ENCODE peak calls at places on chromosomes 5 and 9, in five cellular contexts. One of them, this sample, is unnamed.

GRCh38 chr5:32278403-32278802 is 34.3 kb downstream of the MTMR12 start:
- DNase-seq in fibroblast of mammary gland: peak; percentile 60
- DNase-seq in BJ: no peak
- DNase-seq in GM23338: no peak
- DNase-seq in left lung: no peak
- DNase-seq in this sample: peak; percentile 65

GRCh38 chr9:128216781-128217553 is 13.8 kb downstream of the DNM1 start:
- DNase-seq in GM23338: no peak
- DNase-seq in BJ: no peak
- DNase-seq in fibroblast of mammary gland: no peak
- DNase-seq in left lung: no peak
- DNase-seq in this sample: no peak

GRCh38 chr9:82020341-82020740 is 31.8 kb downstream of the SPATA31D1 start:
- DNase-seq in GM23338: no peak
- DNase-seq in fibroblast of mammary gland: peak; percentile 11
- DNase-seq in left lung: no peak
- DNase-seq in BJ: no peak
- DNase-seq in this sample: no peak

GRCh38 chr5:138111937-138112336 is 27.3 kb downstream of the NME5 start:
- DNase-seq in GM23338: no peak
- DNase-seq in fibroblast of mammary gland: no peak
- DNase-seq in BJ: peak; percentile 18
- DNase-seq in left lung: no peak
- DNase-seq in this sample: no peak

GRCh38 chr9:126491256-126491879 is 122.4 kb upstream of the LMX1B start:
- DNase-seq in BJ: no peak
- DNase-seq in GM23338: peak; percentile 78
- DNase-seq in fibroblast of mammary gland: peak; percentile 62
- DNase-seq in left lung: no peak
- DNase-seq in this sample: no peak

GRCh38 chr5:31133488-31133887 is 60.0 kb upstream of the CDH6 start:
- DNase-seq in fibroblast of mammary gland: peak; percentile 5
- DNase-seq in GM23338: no peak
- DNase-seq in left lung: no peak
- DNase-seq in BJ: no peak
- DNase-seq in this sample: no peak

GRCh38 chr5:98783051-98783649 is 9.7 kb downstream of the RGMB start:
- DNase-seq in fibroblast of mammary gland: no peak
- DNase-seq in GM23338: no peak
- DNase-seq in BJ: no peak
- DNase-seq in left lung: no peak
- DNase-seq in this sample: no peak

GRCh38 chr9:20189871-20190270 is 401.0 kb upstream of the SLC24A2 start:
- DNase-seq in BJ: no peak
- DNase-seq in fibroblast of mammary gland: no peak
- DNase-seq in GM23338: peak; percentile 44
- DNase-seq in left lung: no peak
- DNase-seq in this sample: no peak

GRCh38 chr5:56282951-56283350 is 49.8 kb upstream of the ANKRD55 start:
- DNase-seq in fibroblast of mammary gland: no peak
- DNase-seq in BJ: no peak
- DNase-seq in left lung: no peak
- DNase-seq in GM23338: no peak
- DNase-seq in this sample: no peak

GRCh38 chr9:34579097-34579818 is 10.3 kb downstream of the CNTFR start:
- DNase-seq in fibroblast of mammary gland: no peak
- DNase-seq in GM23338: peak; percentile 51
- DNase-seq in BJ: no peak
- DNase-seq in left lung: no peak
- DNase-seq in this sample: no peak

GRCh38 chr5:95713960-95714710 is 17.0 kb upstream of the RHOBTB3 start:
- DNase-seq in left lung: no peak
- DNase-seq in BJ: no peak
- DNase-seq in fibroblast of mammary gland: no peak
- DNase-seq in GM23338: no peak
- DNase-seq in this sample: no peak

GRCh38 chr5:112763165-112763564 is 25.5 kb downstream of the APC start:
- DNase-seq in GM23338: no peak
- DNase-seq in fibroblast of mammary gland: no peak
- DNase-seq in BJ: no peak
- DNase-seq in left lung: no peak
- DNase-seq in this sample: no peak

GRCh38 chr9:35340046-35340445 is 149.9 kb upstream of the RUSC2 start:
- DNase-seq in BJ: no peak
- DNase-seq in left lung: no peak
- DNase-seq in fibroblast of mammary gland: no peak
- DNase-seq in GM23338: no peak
- DNase-seq in this sample: no peak

GRCh38 chr9:70988551-70988950 is 132.9 kb downstream of the TRPM3 start:
- DNase-seq in BJ: peak; percentile 31
- DNase-seq in fibroblast of mammary gland: no peak
- DNase-seq in GM23338: peak; percentile 4
- DNase-seq in left lung: no peak
- DNase-seq in this sample: no peak

GRCh38 chr5:154971501-154971900 is 30.6 kb downstream of the MRPL22 start:
- DNase-seq in BJ: no peak
- DNase-seq in fibroblast of mammary gland: peak; percentile 19
- DNase-seq in GM23338: no peak
- DNase-seq in left lung: no peak
- DNase-seq in this sample: no peak

GRCh38 chr5:127833999-127834953 is 131.1 kb downstream of the CCDC192 start:
- DNase-seq in left lung: no peak
- DNase-seq in BJ: no peak
- DNase-seq in fibroblast of mammary gland: peak; percentile 8
- DNase-seq in GM23338: no peak
- DNase-seq in this sample: no peak

GRCh38 chr9:37339945-37340344 is 82.6 kb upstream of the GRHPR start:
- DNase-seq in BJ: no peak
- DNase-seq in fibroblast of mammary gland: no peak
- DNase-seq in left lung: no peak
- DNase-seq in GM23338: peak; percentile 28
- DNase-seq in this sample: no peak

GRCh38 chr5:174831985-174832384 is 107.6 kb downstream of the MSX2 start:
- DNase-seq in left lung: no peak
- DNase-seq in BJ: no peak
- DNase-seq in fibroblast of mammary gland: no peak
- DNase-seq in GM23338: no peak
- DNase-seq in this sample: no peak

GRCh38 chr5:111706345-111706744 is 50.6 kb downstream of the NREP start:
- DNase-seq in left lung: no peak
- DNase-seq in fibroblast of mammary gland: no peak
- DNase-seq in BJ: no peak
- DNase-seq in GM23338: no peak
- DNase-seq in this sample: no peak

GRCh38 chr5:169161022-169161680 is 139.8 kb downstream of the SLIT3 start:
- DNase-seq in left lung: peak; percentile 41
- DNase-seq in fibroblast of mammary gland: peak; percentile 95
- DNase-seq in GM23338: peak; percentile 35
- DNase-seq in BJ: peak; percentile 91
- DNase-seq in this sample: no peak

GRCh38 chr5:89584339-89584956 is 701.5 kb upstream of the MEF2C start:
- DNase-seq in left lung: no peak
- DNase-seq in fibroblast of mammary gland: peak; percentile 82
- DNase-seq in BJ: peak; percentile 5
- DNase-seq in GM23338: no peak
- DNase-seq in this sample: peak; percentile 51

GRCh38 chr5:23820764-23821471 is 313.5 kb downstream of the PRDM9 start:
- DNase-seq in BJ: no peak
- DNase-seq in fibroblast of mammary gland: peak; percentile 72
- DNase-seq in GM23338: peak; percentile 66
- DNase-seq in left lung: no peak
- DNase-seq in this sample: peak; percentile 15

GRCh38 chr5:160473736-160474483 is 52.3 kb downstream of the PTTG1 start:
- DNase-seq in GM23338: no peak
- DNase-seq in left lung: no peak
- DNase-seq in BJ: no peak
- DNase-seq in fibroblast of mammary gland: no peak
- DNase-seq in this sample: no peak

This sample was measured in non-pigmented ciliary epithelial cell.